ENCODE peak calls at places on chromosomes 1 and 21, in six cellular contexts. G is HCT116; M is colonic mucosa; L is CD4-positive, CD25-positive, alpha-beta regulatory T cell; N is fibroblast of lung; W is breast epithelium. C is an unnamed sample.

GRCh38 chr1:90074137-90074536 is 79.2 kb downstream of the ZNF326 start:
- DNase-seq in L (no peak), G (no peak), N (no peak), M (no peak), W (no peak), C (no peak)

GRCh38 chr1:109500886-109501285 is 7.0 kb downstream of the CYB561D1 start:
- DNase-seq in N (peak; percentile 88), W (no peak), L (no peak), G (no peak), M (no peak), C (peak; percentile 51)

GRCh38 chr1:59445040-59445439 is 148.1 kb downstream of the FGGY start:
- DNase-seq in W (no peak), G (no peak), N (peak; percentile 59), L (no peak), M (no peak), C (no peak)

GRCh38 chr1:28056129-28056925 is 32.1 kb downstream of the EYA3 start:
- DNase-seq in L (no peak), W (no peak), G (no peak), N (peak; percentile 35), M (no peak), C (no peak)

GRCh38 chr1:91637539-91637994 is 136.9 kb downstream of the CDC7 start:
- DNase-seq in N (no peak), W (no peak), L (no peak), G (no peak), M (no peak), C (no peak)

GRCh38 chr1:165444897-165445370 is at the start of gene RXRG:
- DNase-seq in L (peak; percentile 18), M (no peak), G (no peak), W (no peak), N (no peak), C (no peak)

GRCh38 chr1:100516854-100517253 is 21.1 kb upstream of the GPR88 start:
- DNase-seq in L (no peak), W (no peak), G (no peak), N (no peak), M (no peak), C (no peak)

GRCh38 chr1:247574236-247574635 is 13.9 kb upstream of the OR2G2 start:
- DNase-seq in L (no peak), M (no peak), G (no peak), N (no peak), W (no peak), C (no peak)

GRCh38 chr1:70072239-70072751 is 133.1 kb downstream of the LRRC40 start:
- DNase-seq in L (no peak), G (no peak), W (no peak), N (peak; percentile 80), M (no peak), C (no peak)

GRCh38 chr1:63411081-63411480 is 43.7 kb downstream of the ALG6 start:
- DNase-seq in G (no peak), L (no peak), W (no peak), N (no peak), M (no peak), C (no peak)

GRCh38 chr1:92909321-92909720 is 51.9 kb downstream of the DIPK1A start:
- DNase-seq in G (peak; percentile 49), L (no peak), N (peak; percentile 94), M (no peak), W (no peak), C (no peak)

GRCh38 chr1:25862785-25863485 is 3.7 kb upstream of the AUNIP start:
- DNase-seq in G (no peak), W (peak; percentile 48), N (no peak), L (no peak), M (no peak), C (no peak)

GRCh38 chr1:185215911-185216310 is 58.9 kb downstream of the SWT1 start:
- DNase-seq in N (peak; percentile 1), W (no peak), M (no peak), L (no peak), G (no peak), C (no peak)

GRCh38 chr1:70003509-70003908 is 201.9 kb downstream of the LRRC40 start:
- DNase-seq in G (no peak), M (no peak), W (no peak), N (no peak), L (no peak), C (no peak)

GRCh38 chr1:159196543-159196942 is 8.1 kb upstream of the ACKR1 start:
- DNase-seq in W (no peak), L (no peak), G (no peak), N (no peak), M (no peak), C (no peak)

GRCh38 chr1:110053557-110054428 is 16.7 kb downstream of the ALX3 start:
- DNase-seq in L (peak; percentile 58), G (no peak), W (peak; percentile 76), M (peak; percentile 78), N (no peak), C (peak; percentile 88)

GRCh38 chr1:158686430-158687009 is at the start of gene SPTA1:
- DNase-seq in L (no peak), N (no peak), W (no peak), M (no peak), G (no peak), C (no peak)

GRCh38 chr1:166036092-166036491 is 130.7 kb downstream of the FAM78B start:
- DNase-seq in G (no peak), L (no peak), N (no peak), W (no peak), M (no peak), C (no peak)

GRCh38 chr1:77776007-77776725 is 3.3 kb upstream of the MIGA1 start:
- DNase-seq in G (no peak), W (no peak), L (no peak), M (no peak), N (peak; percentile 40), C (no peak)

GRCh38 chr1:212482006-212482351 is 49.3 kb downstream of the NENF start:
- DNase-seq in G (no peak), M (no peak), N (no peak), W (no peak), L (no peak), C (no peak)

GRCh38 chr1:29632436-29633270 is 396.3 kb downstream of the PTPRU start:
- DNase-seq in M (no peak), L (no peak), N (peak; percentile 17), W (peak; percentile 42), G (no peak), C (no peak)

GRCh38 chr1:231421616-231421970 is 494 bp downstream of the EGLN1 start:
- DNase-seq in L (no peak), M (peak; percentile 39), N (peak; percentile 59), G (no peak), W (no peak), C (peak; percentile 72)

GRCh38 chr1:172176206-172176605 is 244.3 kb upstream of the C1orf105 start:
- DNase-seq in G (no peak), L (no peak), M (no peak), W (no peak), N (peak; percentile 53), C (no peak)

GRCh38 chr21:28072601-28073000 is 920.1 kb downstream of the LTN1 start:
- DNase-seq in L (no peak), W (no peak), N (no peak), M (no peak), G (no peak), C (no peak)

GRCh38 chr21:26079376-26079775 is 91.2 kb downstream of the APP start:
- DNase-seq in W (no peak), M (no peak), L (no peak), G (no peak), N (peak; percentile 52), C (no peak)

GRCh38 chr1:116671835-116672234 is 4.3 kb upstream of the IGSF3 start:
- DNase-seq in L (no peak), M (no peak), W (no peak), G (no peak), N (peak; percentile 43), C (no peak)

GRCh38 chr1:56097713-56098112 is 481.6 kb downstream of the PLPP3 start:
- DNase-seq in G (no peak), N (peak; percentile 11), W (no peak), M (no peak), L (no peak), C (no peak)

GRCh38 chr1:62188111-62188510 is 6.5 kb upstream of the L1TD1 start:
- DNase-seq in N (no peak), M (no peak), L (no peak), W (no peak), G (no peak), C (no peak)

GRCh38 chr1:40662151-40662550 is 3.3 kb downstream of the RIMS3 start:
- DNase-seq in W (no peak), M (no peak), G (no peak), L (no peak), N (no peak), C (no peak)

GRCh38 chr1:20474333-20474975 is 11.6 kb downstream of the CAMK2N1 start:
- DNase-seq in N (no peak), L (no peak), W (no peak), G (no peak), M (no peak), C (no peak)

GRCh38 chr1:202571719-202572339 is 138.4 kb downstream of the SYT2 start:
- DNase-seq in W (no peak), N (peak; percentile 41), L (peak; percentile 19), M (peak; percentile 44), G (peak; percentile 13), C (peak; percentile 54)

GRCh38 chr1:98903261-98903660 is 101.4 kb downstream of the PLPPR5 start:
- DNase-seq in M (no peak), N (peak; percentile 83), L (no peak), W (no peak), G (no peak), C (no peak)

GRCh38 chr1:153677718-153678518 is 570 bp upstream of the NPR1 start:
- DNase-seq in L (peak; percentile 50), N (peak; percentile 35), W (no peak), M (peak; percentile 49), G (peak; percentile 22), C (peak; percentile 51)

GRCh38 chr1:6506210-6507036 is 15.0 kb upstream of the PLEKHG5 start:
- DNase-seq in L (no peak), N (no peak), W (no peak), M (no peak), G (no peak), C (no peak)
- H3K4me3 ChIP-seq in L (no peak overlapping the region), N (no peak overlapping the region), W (no peak overlapping the region), M (no peak overlapping the region), G (no peak overlapping the region), C (no peak overlapping the region)

GRCh38 chr1:46254668-46255067 is 7.1 kb downstream of the RAD54L start:
- DNase-seq in N (no peak), L (no peak), G (no peak), W (no peak), M (no peak), C (no peak)
- H3K36me3 ChIP-seq in N (peaks cover 2% of the 10 kb centered on the region), L (no peaks in the 10 kb centered on the region), G (peaks cover 19% of the 10 kb centered on the region), W (no peaks in the 10 kb centered on the region), M (no peaks in the 10 kb centered on the region), C (no peaks in the 10 kb centered on the region)

DNA sequence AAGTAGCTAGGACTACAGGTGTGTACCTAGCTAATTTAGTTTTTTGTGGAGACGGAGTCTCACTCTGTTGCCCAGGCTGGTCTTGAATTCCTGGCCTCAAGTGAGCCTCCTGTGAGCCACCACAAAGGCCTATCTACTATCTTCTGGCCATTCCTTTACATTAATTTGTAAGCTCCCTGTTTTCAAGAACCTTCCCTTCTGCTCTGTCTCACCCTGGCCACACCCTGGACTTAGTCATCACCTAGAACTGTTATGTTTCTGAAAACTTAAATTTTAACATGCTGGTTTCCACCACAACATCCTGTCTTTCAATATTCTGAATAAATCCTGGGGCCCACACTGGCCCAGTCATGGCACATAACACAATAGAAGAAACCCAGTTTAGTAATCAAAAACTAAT is 4.9 kb upstream of the B4GALT3 start:
- DNase-seq in W (no peak), M (no peak), G (no peak), N (peak; percentile 54), L (peak; percentile 76), C (no peak)
- H3K4me1 ChIP-seq in W (no peaks in the 10 kb centered on the region), M (no peaks in the 10 kb centered on the region), G (peaks cover 19% of the 10 kb centered on the region), N (peaks cover 2% of the 10 kb centered on the region), L (peaks cover 82% of the 10 kb centered on the region), C (no peaks in the 10 kb centered on the region)

GRCh38 chr1:12039141-12039525 is 19.8 kb downstream of the MIIP start:
- DNase-seq in L (no peak), M (no peak), W (no peak), G (no peak), N (no peak), C (no peak)
- H3K4me3 ChIP-seq in L (no peak overlapping the region), M (no peak overlapping the region), W (no peak overlapping the region), G (no peak overlapping the region), N (no peak overlapping the region), C (no peak overlapping the region)

C was measured in mucosa of descending colon.